ENCODE peak calls at places on chromosome 16, in nine cellular contexts. A is effector CD4-positive, alpha-beta T cell; N is EL; G is A549; K is GM12865; J is adipocyte; V is hypothalamus; S is smooth muscle cell of the brain vasculature; F is nucleus accumbens. Z is an unnamed sample.

GRCh38 chr16:54265558-54266213 is 20.9 kb downstream of the IRX3 start:
- DNase-seq in N (no peak), V (no peak), J (no peak), K (no peak), A (no peak), S (no peak), F (no peak), G (no peak), Z (no peak)

GRCh38 chr16:80274576-80275191 is 266.1 kb upstream of the DYNLRB2 start:
- DNase-seq in J (peak; percentile 71), V (no peak), K (no peak), F (no peak), N (peak; percentile 87), S (no peak), G (no peak), A (no peak), Z (no peak)

GRCh38 chr16:85836706-85837582 is 37.4 kb downstream of the COX4I1 start:
- DNase-seq in K (no peak), N (no peak), A (no peak), G (no peak), S (no peak), F (no peak), V (no peak), J (no peak), Z (no peak)

GRCh38 chr16:55116165-55116894 is 185.7 kb downstream of the IRX5 start:
- DNase-seq in S (no peak), N (peak; percentile 33), A (no peak), F (no peak), J (peak; percentile 78), V (no peak), G (no peak), K (no peak), Z (no peak)

GRCh38 chr16:20743591-20743990 is 2.0 kb upstream of the THUMPD1 start:
- DNase-seq in A (no peak), G (no peak), J (no peak), N (no peak), V (no peak), S (no peak), K (no peak), F (no peak), Z (no peak)

GRCh38 chr16:8949536-8950418 is 13.9 kb downstream of the USP7 start:
- DNase-seq in V (no peak), F (no peak), J (no peak), N (no peak), A (no peak), K (no peak), S (no peak), G (no peak), Z (no peak)

GRCh38 chr16:57422026-57422944 is 17.7 kb downstream of the CCL17 start:
- DNase-seq in K (peak; percentile 58), S (peak; percentile 59), J (peak; percentile 88), N (peak; percentile 71), A (no peak), V (no peak), F (no peak), G (peak; percentile 55), Z (no peak)

GRCh38 chr16:55567382-55567781 is 898 bp downstream of the CAPNS2 start:
- DNase-seq in F (no peak), J (peak; percentile 83), V (no peak), G (no peak), K (no peak), N (peak; percentile 2), A (no peak), S (no peak), Z (no peak)

GRCh38 chr16:85083051-85083639 is 29.1 kb downstream of the CIBAR2 start:
- DNase-seq in G (no peak), F (no peak), S (no peak), N (no peak), K (no peak), A (no peak), J (no peak), V (no peak), Z (no peak)

GRCh38 chr16:73563709-73564108 is 515.8 kb upstream of the ZFHX3 start:
- DNase-seq in G (no peak), S (no peak), V (no peak), A (no peak), F (no peak), K (no peak), N (no peak), J (no peak), Z (no peak)

GRCh38 chr16:52247737-52248136 is 299.2 kb downstream of the TOX3 start:
- DNase-seq in G (no peak), F (no peak), J (no peak), V (no peak), K (no peak), N (no peak), S (no peak), A (no peak), Z (no peak)

GRCh38 chr16:50204426-50205108 is 51.5 kb downstream of the TENT4B start:
- DNase-seq in F (no peak), N (peak; percentile 58), A (no peak), G (no peak), K (peak; percentile 6), J (no peak), S (no peak), V (no peak), Z (no peak)

GRCh38 chr16:12271006-12271405 is 294.5 kb downstream of the SNX29 start:
- DNase-seq in A (no peak), J (peak; percentile 1), F (no peak), K (no peak), N (peak; percentile 59), G (no peak), V (no peak), S (no peak), Z (no peak)

GRCh38 chr16:22001591-22001990 is 675 bp upstream of the PDZD9 start:
- DNase-seq in V (no peak), N (peak; percentile 73), A (no peak), J (peak; percentile 11), K (no peak), F (no peak), S (no peak), G (no peak), Z (no peak)

GRCh38 chr16:27367463-27368357 is 34.3 kb upstream of the IL21R start:
- DNase-seq in J (peak; percentile 78), N (peak; percentile 73), S (peak; percentile 45), G (peak; percentile 87), V (no peak), K (peak; percentile 92), F (no peak), A (peak; percentile 87), Z (peak; percentile 76)

GRCh38 chr16:19715566-19715965 is 2.5 kb downstream of the KNOP1 start:
- DNase-seq in K (no peak), V (no peak), F (no peak), G (no peak), J (no peak), A (no peak), N (no peak), S (no peak), Z (no peak)

GRCh38 chr16:84471316-84471715 is 33.1 kb downstream of the MEAK7 start:
- DNase-seq in S (no peak), A (no peak), J (no peak), V (no peak), N (no peak), F (no peak), G (no peak), K (no peak), Z (no peak)

GRCh38 chr16:27993587-27993986 is 69.9 kb downstream of the GSG1L start:
- DNase-seq in N (no peak), G (no peak), V (no peak), F (no peak), S (no peak), J (no peak), K (peak; percentile 24), A (no peak), Z (no peak)

GRCh38 chr16:67148221-67148620 is 2.6 kb downstream of the B3GNT9 start:
- DNase-seq in K (no peak), J (no peak), A (no peak), S (no peak), F (no peak), N (no peak), G (no peak), V (no peak), Z (no peak)

GRCh38 chr16:81831722-81832126 is 52.6 kb downstream of the PLCG2 start:
- DNase-seq in A (no peak), F (no peak), S (no peak), N (no peak), V (peak; percentile 18), K (peak; percentile 96), J (no peak), G (no peak), Z (no peak)

GRCh38 chr16:54242199-54242598 is 44.4 kb downstream of the IRX3 start:
- DNase-seq in N (no peak), V (no peak), G (no peak), S (no peak), A (no peak), K (peak; percentile 1), J (no peak), F (no peak), Z (no peak)

GRCh38 chr16:54780266-54780665 is 150.4 kb upstream of the IRX5 start:
- DNase-seq in K (no peak), G (no peak), A (no peak), V (no peak), N (no peak), S (no peak), F (no peak), J (no peak), Z (no peak)

GRCh38 chr16:82612263-82612662 is 14.5 kb upstream of the CDH13 start:
- DNase-seq in S (no peak), N (no peak), A (no peak), V (no peak), K (no peak), J (no peak), F (no peak), G (no peak), Z (no peak)

Z was measured in GM19239.